ENCODE peak calls at places on chromosome 22, in eight cellular contexts. T is NCI-H460, D is globus pallidus, E is right lobe of liver, Z is cardiac muscle cell, V is endothelial cell, U is NCI-H345, R is GM12865. C is an unnamed sample.

GRCh38 chr22:50252081-50253045 is 1.3 kb upstream of the HDAC10 start:
- DNase-seq in T (peak), D (no peak), E (peak), Z (peak), V (peak), U (peak), R (peak), C (peak)

GRCh38 chr22:37488337-37489135 is 2.4 kb upstream of the MFNG start:
- DNase-seq in T (no peak), D (no peak), E (no peak), Z (no peak), V (no peak), U (no peak), R (no peak), C (no peak)

GRCh38 chr22:45033136-45033535 is 23.3 kb upstream of the PHF21B start:
- DNase-seq in T (no peak), D (no peak), E (no peak), Z (no peak), V (no peak), U (no peak), R (no peak), C (no peak)

GRCh38 chr22:44336962-44337657 is 24.4 kb upstream of the SHISAL1 start:
- DNase-seq in T (no peak), D (no peak), E (no peak), Z (no peak), V (no peak), U (peak), R (no peak), C (no peak)

GRCh38 chr22:17159504-17159951 is 451 bp upstream of the HDHD5 start:
- DNase-seq in T (peak), D (no peak), E (peak), Z (peak), V (no peak), U (peak), R (peak), C (peak)

GRCh38 chr22:17724678-17725464 is 49.4 kb downstream of the BID start:
- DNase-seq in T (peak), D (peak), E (no peak), Z (no peak), V (no peak), U (no peak), R (no peak), C (no peak)

GRCh38 chr22:35725521-35725920 is 7.8 kb downstream of the APOL5 start:
- DNase-seq in T (no peak), D (no peak), E (no peak), Z (no peak), V (no peak), U (no peak), R (no peak), C (no peak)

GRCh38 chr22:49544286-49544685 is 283.4 kb downstream of the BRD1 start:
- DNase-seq in T (no peak), D (no peak), E (no peak), Z (no peak), V (no peak), U (no peak), R (no peak), C (no peak)

GRCh38 chr22:44378380-44378779 is 65.6 kb upstream of the SHISAL1 start:
- DNase-seq in T (no peak), D (no peak), E (no peak), Z (no peak), V (no peak), U (no peak), R (no peak), C (no peak)

GRCh38 chr22:42515896-42516295 is 3.7 kb downstream of the RRP7A start:
- DNase-seq in T (no peak), D (no peak), E (peak), Z (no peak), V (no peak), U (no peak), R (no peak), C (no peak)

C was measured in hepatocyte.